ENCODE peak calls at places on chromosomes 7 and 10, in six cellular contexts. E, V, A, O, F and X are unnamed samples.

GRCh38 chr7:19920200-19920599 is 146.8 kb upstream of the TMEM196 start:
- DNase-seq in E (no peak), V (no peak), A (peak; percentile 92), O (no peak), F (peak; percentile 43), X (no peak)

GRCh38 chr7:157397751-157398691 is 61.2 kb downstream of the DNAJB6 start:
- DNase-seq in E (peak; percentile 32), V (no peak), A (peak; percentile 88), O (peak; percentile 32), F (no peak), X (peak; percentile 62)

GRCh38 chr10:124911124-124912051 is 30.5 kb upstream of the ZRANB1 start:
- DNase-seq in E (no peak), V (no peak), A (peak; percentile 83), O (peak; percentile 58), F (no peak), X (peak; percentile 60)

GRCh38 chr7:11343136-11343535 is 369.5 kb downstream of the PHF14 start:
- DNase-seq in E (no peak), V (no peak), A (no peak), O (no peak), F (no peak), X (no peak)

GRCh38 chr7:149714081-149714909 is 59.1 kb downstream of the ZNF467 start:
- DNase-seq in E (peak; percentile 87), V (peak; percentile 95), A (peak; percentile 93), O (peak; percentile 82), F (peak; percentile 58), X (peak; percentile 64)

GRCh38 chr7:148347981-148348380 is 242.6 kb upstream of the C7orf33 start:
- DNase-seq in E (no peak), V (no peak), A (no peak), O (no peak), F (no peak), X (no peak)

GRCh38 chr7:22331704-22332103 is 25.2 kb downstream of the RAPGEF5 start:
- DNase-seq in E (no peak), V (no peak), A (peak; percentile 18), O (no peak), F (no peak), X (no peak)

GRCh38 chr7:74138334-74138867 is 35.8 kb upstream of the EIF4H start:
- DNase-seq in E (no peak), V (no peak), A (no peak), O (no peak), F (no peak), X (no peak)

GRCh38 chr7:16644987-16645592 is 464 bp downstream of the ANKMY2 start:
- DNase-seq in E (no peak), V (peak; percentile 77), A (peak; percentile 43), O (no peak), F (no peak), X (no peak)

GRCh38 chr7:100430450-100431285 is 1.0 kb downstream of the MEPCE start:
- DNase-seq in E (no peak), V (peak; percentile 69), A (peak; percentile 30), O (peak; percentile 32), F (no peak), X (no peak)

GRCh38 chr10:119205926-119206602 is 1.3 kb upstream of the GRK5 start:
- DNase-seq in E (no peak), V (peak; percentile 81), A (peak; percentile 63), O (peak; percentile 91), F (no peak), X (no peak)

GRCh38 chr10:26799342-26799741 is 61.4 kb downstream of the ABI1 start:
- DNase-seq in E (no peak), V (no peak), A (no peak), O (peak; percentile 65), F (no peak), X (no peak)

GRCh38 chr10:132069122-132069848 is 3.5 kb downstream of the JAKMIP3 start:
- DNase-seq in E (no peak), V (peak; percentile 33), A (no peak), O (no peak), F (no peak), X (no peak)

GRCh38 chr10:103654925-103655324 is 161.4 kb downstream of the NEURL1 start:
- DNase-seq in E (no peak), V (no peak), A (no peak), O (no peak), F (no peak), X (no peak)

GRCh38 chr7:88835147-88835728 is 39.7 kb upstream of the TEX47 start:
- DNase-seq in E (peak; percentile 50), V (no peak), A (peak; percentile 18), O (peak; percentile 66), F (no peak), X (peak; percentile 25)

GRCh38 chr10:117442944-117443676 is 67.9 kb upstream of the PDZD8 start:
- DNase-seq in E (peak; percentile 45), V (peak; percentile 89), A (peak; percentile 92), O (peak; percentile 59), F (peak; percentile 48), X (peak; percentile 93)

GRCh38 chr10:74121368-74121767 is 29.3 kb downstream of the AP3M1 start:
- DNase-seq in E (no peak), V (no peak), A (no peak), O (no peak), F (no peak), X (no peak)

GRCh38 chr10:123614888-123615287 is 51.3 kb upstream of the GPR26 start:
- DNase-seq in E (no peak), V (peak; percentile 70), A (peak; percentile 36), O (peak; percentile 47), F (no peak), X (peak; percentile 11)

GRCh38 chr10:91603173-91603572 is 29.7 kb downstream of the PPP1R3C start:
- DNase-seq in E (no peak), V (no peak), A (no peak), O (no peak), F (no peak), X (no peak)

GRCh38 chr7:51123322-51124021 is 193.1 kb downstream of the COBL start:
- DNase-seq in E (no peak), V (no peak), A (peak; percentile 53), O (no peak), F (peak; percentile 87), X (peak; percentile 98)

GRCh38 chr7:104089622-104090021 is 100.2 kb upstream of the RELN start:
- DNase-seq in E (no peak), V (no peak), A (no peak), O (no peak), F (no peak), X (no peak)

GRCh38 chr10:50552308-50552707 is 71.4 kb downstream of the SGMS1 start:
- DNase-seq in E (no peak), V (no peak), A (peak; percentile 96), O (no peak), F (peak; percentile 66), X (no peak)

GRCh38 chr7:28041508-28042314 is 138.9 kb downstream of the JAZF1 start:
- DNase-seq in E (no peak), V (no peak), A (peak; percentile 54), O (no peak), F (peak; percentile 50), X (no peak)

GRCh38 chr7:111018960-111019835 is 71.7 kb upstream of the LRRN3 start:
- DNase-seq in E (no peak), V (no peak), A (no peak), O (no peak), F (no peak), X (no peak)

GRCh38 chr7:25758559-25758958 is 393.4 kb upstream of the NFE2L3 start:
- DNase-seq in E (peak; percentile 82), V (no peak), A (no peak), O (no peak), F (no peak), X (no peak)

GRCh38 chr7:31776616-31777015 is 89.6 kb downstream of the PPP1R17 start:
- DNase-seq in E (no peak), V (no peak), A (peak; percentile 61), O (no peak), F (no peak), X (peak; percentile 56)

GRCh38 chr10:124259139-124259825 is 159.4 kb downstream of the OAT start:
- DNase-seq in E (no peak), V (no peak), A (peak; percentile 37), O (peak; percentile 62), F (no peak), X (peak; percentile 18)

GRCh38 chr10:62818426-62819011 is 2.4 kb upstream of the EGR2 start:
- DNase-seq in E (no peak), V (peak; percentile 85), A (no peak), O (no peak), F (no peak), X (no peak)

GRCh38 chr10:89887830-89888229 is 186.4 kb downstream of the KIF20B start:
- DNase-seq in E (no peak), V (no peak), A (peak; percentile 15), O (no peak), F (no peak), X (no peak)

GRCh38 chr10:103395754-103396066 is 565 bp downstream of the ATP5MK start:
- DNase-seq in E (no peak), V (no peak), A (peak; percentile 38), O (no peak), F (no peak), X (no peak)